ENCODE peak calls at places on chromosome 10, in ten cellular contexts. I, E, P, O, J, T, H, A, Y and Q are unnamed samples.

GRCh38 chr10:30039567-30039966 is 19.8 kb downstream of the JCAD start:
- DNase-seq in I (no peak), E (no peak), P (no peak), O (no peak), J (no peak), T (no peak), H (no peak), A (no peak), Y (peak), Q (no peak)

GRCh38 chr10:123974406-123974805 is 82.8 kb upstream of the CPXM2 start:
- DNase-seq in I (peak), E (no peak), P (no peak), O (peak), J (no peak), T (no peak), H (no peak), A (no peak), Y (peak), Q (peak)

GRCh38 chr10:22927661-22928403 is at the start of gene ARMC3:
- DNase-seq in I (peak), E (no peak), P (peak), O (peak), J (peak), T (peak), H (peak), A (peak), Y (no peak), Q (peak)

GRCh38 chr10:58027431-58027830 is 240.3 kb downstream of the IPMK start:
- DNase-seq in I (no peak), E (no peak), P (no peak), O (peak), J (no peak), T (no peak), H (no peak), A (no peak), Y (no peak), Q (no peak)

GRCh38 chr10:30037620-30038336 is 21.6 kb downstream of the JCAD start:
- DNase-seq in I (no peak), E (no peak), P (no peak), O (no peak), J (no peak), T (no peak), H (no peak), A (no peak), Y (no peak), Q (no peak)

GRCh38 chr10:119268871-119269506 is 61.6 kb downstream of the GRK5 start:
- DNase-seq in I (no peak), E (peak), P (peak), O (no peak), J (no peak), T (peak), H (no peak), A (no peak), Y (no peak), Q (peak)

GRCh38 chr10:75379234-75379724 is 22.3 kb downstream of the ZNF503 start:
- DNase-seq in I (peak), E (no peak), P (no peak), O (peak), J (no peak), T (no peak), H (no peak), A (no peak), Y (no peak), Q (no peak)

GRCh38 chr10:32055478-32056135 is 618 bp downstream of the KIF5B start:
- DNase-seq in I (peak), E (peak), P (no peak), O (peak), J (peak), T (peak), H (peak), A (peak), Y (peak), Q (peak)

GRCh38 chr10:580796-581195 is 108.7 kb downstream of the DIP2C start:
- DNase-seq in I (peak), E (no peak), P (no peak), O (peak), J (no peak), T (no peak), H (no peak), A (no peak), Y (peak), Q (no peak)

GRCh38 chr10:78248651-78249464 is 215.2 kb downstream of the RPS24 start:
- DNase-seq in I (peak), E (no peak), P (no peak), O (peak), J (no peak), T (no peak), H (no peak), A (no peak), Y (no peak), Q (no peak)

GRCh38 chr10:84541289-84541637 is 212.9 kb downstream of the CCSER2 start:
- DNase-seq in I (no peak), E (no peak), P (no peak), O (no peak), J (no peak), T (peak), H (peak), A (no peak), Y (no peak), Q (no peak)

GRCh38 chr10:86953747-86954680 is 3.4 kb downstream of the MMRN2 start:
- DNase-seq in I (peak), E (no peak), P (no peak), O (peak), J (peak), T (peak), H (peak), A (peak), Y (no peak), Q (no peak)

GRCh38 chr10:20892011-20892585 is 5.0 kb downstream of the NEBL start:
- DNase-seq in I (no peak), E (no peak), P (no peak), O (no peak), J (no peak), T (no peak), H (no peak), A (no peak), Y (no peak), Q (no peak)

GRCh38 chr10:1048349-1048731 is 579 bp downstream of the IDI1 start:
- DNase-seq in I (peak), E (no peak), P (no peak), O (peak), J (no peak), T (no peak), H (no peak), A (no peak), Y (peak), Q (no peak)

GRCh38 chr10:63103971-63104409 is 29.1 kb upstream of the NRBF2 start:
- DNase-seq in I (no peak), E (no peak), P (no peak), O (peak), J (no peak), T (peak), H (peak), A (no peak), Y (no peak), Q (no peak)

GRCh38 chr10:79112898-79113431 is 44.2 kb downstream of the ZMIZ1 start:
- DNase-seq in I (peak), E (no peak), P (no peak), O (peak), J (no peak), T (peak), H (no peak), A (no peak), Y (peak), Q (no peak)

GRCh38 chr10:87640043-87640442 is 19.6 kb upstream of the PAPSS2 start:
- DNase-seq in I (no peak), E (no peak), P (no peak), O (no peak), J (no peak), T (no peak), H (no peak), A (no peak), Y (no peak), Q (no peak)

GRCh38 chr10:480928-481551 is 208.4 kb downstream of the DIP2C start:
- DNase-seq in I (peak), E (no peak), P (no peak), O (no peak), J (no peak), T (peak), H (no peak), A (no peak), Y (no peak), Q (no peak)

GRCh38 chr10:35925511-35925910 is 283.4 kb upstream of the FZD8 start:
- DNase-seq in I (no peak), E (no peak), P (no peak), O (peak), J (no peak), T (peak), H (peak), A (no peak), Y (no peak), Q (no peak)

GRCh38 chr10:24983946-24984345 is 31.5 kb upstream of the PRTFDC1 start:
- DNase-seq in I (no peak), E (no peak), P (no peak), O (no peak), J (no peak), T (no peak), H (no peak), A (no peak), Y (no peak), Q (no peak)

GRCh38 chr10:129350690-129351089 is 116.4 kb upstream of the MGMT start:
- DNase-seq in I (no peak), E (no peak), P (no peak), O (no peak), J (no peak), T (no peak), H (no peak), A (no peak), Y (no peak), Q (no peak)
- TF ChIP-seq CTCF in I (no peak), E (no peak), P (no peak), O (no peak), J (no peak), T (no peak), H (no peak), A (no peak), Y (no peak), Q (no peak)

DNA sequence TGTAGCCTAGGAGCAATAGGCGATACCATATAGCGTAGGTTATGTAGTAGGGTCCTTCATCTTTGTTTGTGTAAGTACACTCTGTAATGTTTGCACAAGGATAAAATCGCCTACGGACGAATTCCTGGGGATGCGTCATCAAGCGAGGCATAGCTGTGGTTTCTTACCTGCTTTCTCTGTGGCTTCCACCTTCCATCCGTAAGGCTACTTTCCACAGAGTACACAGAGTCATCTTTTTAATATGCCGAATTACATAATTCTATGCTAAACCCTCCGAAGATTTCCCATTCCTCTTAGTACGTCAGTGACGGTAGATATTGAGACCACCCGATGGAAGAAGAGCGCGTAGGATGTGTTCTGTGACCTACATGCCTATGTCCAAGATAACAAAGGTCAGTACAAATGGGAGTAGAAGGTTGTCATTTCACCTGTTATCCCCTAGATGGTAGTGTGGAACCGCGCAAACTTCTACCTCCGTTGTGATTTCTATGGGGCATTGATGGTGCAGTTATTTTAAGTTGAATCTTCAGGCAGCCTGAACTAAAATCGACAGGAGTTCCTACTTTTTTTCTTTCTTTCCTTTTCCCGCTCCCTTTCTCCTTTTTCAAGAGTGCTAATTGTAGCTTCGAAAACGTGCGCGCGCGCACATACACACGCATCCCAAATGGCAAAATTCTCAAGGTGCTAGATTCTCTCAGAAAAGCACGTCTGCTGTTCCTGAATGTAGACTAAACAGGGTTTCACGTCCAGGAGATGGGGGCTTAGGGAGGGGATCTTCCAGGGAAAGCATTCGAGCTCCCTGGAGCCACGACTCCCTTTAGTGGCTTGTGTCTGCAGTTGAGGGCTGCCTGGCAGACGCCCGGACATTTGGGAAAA is 111.7 kb upstream of the MBL2 start:
- DNase-seq in I (peak), E (peak), P (no peak), O (peak), J (peak), T (peak), H (peak), A (peak), Y (peak), Q (peak)
- TF ChIP-seq CTCF in I (peak), E (peak), P (no peak), O (peak), J (peak), T (peak), H (peak), A (peak), Y (peak), Q (peak)

DNA sequence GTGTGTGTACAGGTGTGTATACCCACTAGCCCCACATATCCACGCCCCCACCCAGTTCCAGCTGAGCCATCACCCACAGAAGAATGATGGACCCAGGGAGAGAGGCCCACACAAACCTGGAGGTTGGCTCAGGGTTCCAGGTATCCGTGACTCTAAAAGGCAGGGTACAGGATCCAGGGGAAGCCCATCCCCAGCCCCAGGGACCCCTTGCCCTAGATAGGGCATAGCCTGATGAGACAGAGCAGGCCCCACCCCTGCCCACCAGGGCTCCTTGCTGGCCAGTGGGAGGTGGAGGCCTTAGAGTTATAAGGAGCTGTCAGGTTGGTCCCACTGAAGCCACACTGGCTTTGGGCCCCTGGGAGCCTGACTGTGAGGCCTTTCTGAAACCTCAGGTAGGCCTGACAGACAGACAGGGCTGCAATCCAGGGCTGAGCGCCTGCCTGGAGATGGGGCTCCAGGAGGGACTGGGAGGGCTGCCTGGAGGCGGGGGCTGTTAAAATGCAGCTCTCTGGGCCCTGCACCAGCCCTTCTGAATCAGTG is 93.5 kb downstream of the WDR11 start:
- DNase-seq in I (no peak), E (no peak), P (no peak), O (no peak), J (peak), T (no peak), H (no peak), A (no peak), Y (no peak), Q (no peak)
- TF ChIP-seq CTCF in I (no peak), E (no peak), P (no peak), O (no peak), J (no peak), T (no peak), H (no peak), A (no peak), Y (no peak), Q (no peak)

GRCh38 chr10:46104071-46104585 is 58.1 kb upstream of the MSMB start:
- DNase-seq in I (no peak), E (no peak), P (no peak), O (no peak), J (no peak), T (no peak), H (no peak), A (no peak), Y (no peak), Q (no peak)

DNA sequence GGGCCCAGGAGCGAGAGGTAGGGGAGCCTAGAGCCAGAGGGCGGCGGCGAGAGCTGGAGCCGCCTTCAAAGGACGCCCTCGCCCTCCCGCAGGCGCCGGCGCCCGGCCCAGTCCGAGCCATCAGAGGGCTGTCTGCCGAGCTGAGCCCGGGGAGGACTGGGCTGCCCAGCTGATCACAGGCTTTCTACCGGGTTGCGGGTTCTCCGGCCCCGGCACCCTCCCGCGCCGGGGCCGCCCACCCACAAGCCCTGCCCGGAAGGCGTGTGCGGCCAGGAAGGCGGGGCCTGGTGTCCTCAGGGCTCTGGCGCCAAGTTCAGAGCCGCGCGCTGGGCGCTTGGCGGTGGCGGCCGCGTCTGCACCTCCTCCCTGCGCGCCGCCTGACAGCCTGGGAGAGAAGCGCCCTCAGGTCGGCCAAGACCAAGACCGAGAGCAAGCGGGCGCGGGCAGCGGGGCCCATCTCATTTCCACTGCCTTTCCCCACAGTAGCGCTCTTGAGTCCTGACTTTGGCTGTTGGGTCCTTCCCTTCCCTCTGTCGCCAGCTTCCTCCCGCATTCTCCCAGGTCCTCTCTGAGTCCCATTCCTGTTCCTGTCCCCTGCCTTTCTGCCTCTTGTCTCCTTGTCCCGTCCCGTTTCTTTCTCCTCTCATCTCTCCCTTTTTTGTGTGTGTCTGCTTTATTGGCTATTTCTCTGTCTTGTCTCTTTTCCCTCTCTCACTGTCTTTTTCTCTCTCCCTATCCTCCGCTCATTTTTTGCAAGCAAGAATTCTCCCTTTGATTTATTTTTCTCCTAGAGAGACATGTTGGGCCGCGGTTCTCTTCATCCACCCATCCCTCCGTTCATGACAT is 60.6 kb upstream of the MSMB start:
- DNase-seq in I (peak), E (peak), P (peak), O (peak), J (peak), T (peak), H (peak), A (peak), Y (peak), Q (peak)
- TF ChIP-seq CTCF in I (no peak), E (no peak), P (no peak), O (no peak), J (no peak), T (peak), H (no peak), A (no peak), Y (no peak), Q (peak)

GRCh38 chr10:74103560-74104248 is 46.9 kb downstream of the AP3M1 start:
- DNase-seq in I (peak), E (no peak), P (no peak), O (no peak), J (no peak), T (no peak), H (peak), A (no peak), Y (peak), Q (no peak)
- TF ChIP-seq CTCF in I (peak), E (peak), P (no peak), O (peak), J (no peak), T (peak), H (peak), A (peak), Y (peak), Q (no peak)